ENCODE peak calls at places on chromosomes 5 and 9, in five cellular contexts. Y is fibroblast of the aortic adventitia; Q is tibial nerve; B is stimulated activated CD4-positive, alpha-beta T cell treated with anti-CD3 and anti-CD28 coated beads, Interleukin-1b, Interleukin-23, amount 100 ng/mL, for 24 hours; X is stimulated activated naive CD8-positive, alpha-beta T cell treated with anti-CD3 and anti-CD28 coated beads, Interleukin-15, Interleukin-2, amounts not matched to agents 100 U/mL and 50 U/mL, for 24 hours. W is an unnamed sample.

GRCh38 chr5:150401076-150401375 is 11.7 kb downstream of the CD74 start:
- DNase-seq in Y (no peak), Q (no peak), B (no peak), X (no peak), W (no peak)

GRCh38 chr5:153551537-153552079 is 61.1 kb downstream of the GRIA1 start:
- DNase-seq in Y (peak), Q (peak), B (no peak), X (no peak), W (no peak)

GRCh38 chr5:175842947-175843793 is 28.2 kb upstream of the CPLX2 start:
- DNase-seq in Y (peak), Q (no peak), B (no peak), X (no peak), W (peak)

GRCh38 chr5:109374625-109375024 is 35.1 kb downstream of the PJA2 start:
- DNase-seq in Y (peak), Q (no peak), B (no peak), X (no peak), W (no peak)

GRCh38 chr9:113454914-113455761 is 8.4 kb upstream of the RGS3 start:
- DNase-seq in Y (peak), Q (peak), B (no peak), X (no peak), W (no peak)

GRCh38 chr5:1568201-1568979 is 44.6 kb upstream of the LPCAT1 start:
- DNase-seq in Y (peak), Q (no peak), B (no peak), X (no peak), W (no peak)

GRCh38 chr5:78647411-78647818 is 1.2 kb downstream of the LHFPL2 start:
- DNase-seq in Y (peak), Q (peak), B (no peak), X (peak), W (no peak)

GRCh38 chr5:145825751-145826180 is 9.4 kb downstream of the PRELID2 start:
- DNase-seq in Y (peak), Q (no peak), B (no peak), X (no peak), W (no peak)

GRCh38 chr9:111597852-111598729 is 1.4 kb downstream of the PTGR1 start:
- DNase-seq in Y (peak), Q (peak), B (no peak), X (peak), W (peak)

GRCh38 chr9:100602302-100602930 is 24.5 kb downstream of the CAVIN4 start:
- DNase-seq in Y (peak), Q (peak), B (no peak), X (no peak), W (no peak)

GRCh38 chr5:81786509-81786908 is 35.6 kb upstream of the SSBP2 start:
- DNase-seq in Y (no peak), Q (no peak), B (no peak), X (no peak), W (no peak)

GRCh38 chr9:96040591-96041461 is 165.3 kb downstream of the ERCC6L2 start:
- DNase-seq in Y (no peak), Q (no peak), B (no peak), X (no peak), W (no peak)

GRCh38 chr5:111734013-111734412 is 23.0 kb downstream of the NREP start:
- DNase-seq in Y (peak), Q (no peak), B (no peak), X (peak), W (no peak)

GRCh38 chr9:115591584-115591984 is 473.6 kb upstream of the TNC start:
- DNase-seq in Y (peak), Q (peak), B (no peak), X (no peak), W (no peak)

GRCh38 chr5:74801197-74801596 is 34.1 kb downstream of the NSA2 start:
- DNase-seq in Y (no peak), Q (no peak), B (no peak), X (no peak), W (no peak)

W was measured in glutamatergic neuron.